ENCODE peak calls at places on chromosomes 12 and 14, in ten cellular contexts. One of them, this sample, is unnamed.

GRCh38 chr12:3416670-3417069 is 74.3 kb upstream of the PRMT8 start:
- DNase-seq in activated effector memory CD4-positive, alpha-beta T cell treated with Interleukin-2 at 50 U/mL for 16 hours: no peak
- DNase-seq in activated CD4-positive, alpha-beta T cell treated with anti-CD3 and anti-CD28 coated beads, Interleukin-2, amount 10 ng/mL, durations not matched to agents 7 days and 5 days: no peak
- DNase-seq in substantia nigra: no peak
- DNase-seq in Calu3: no peak
- DNase-seq in stimulated activated naive CD8-positive, alpha-beta T cell treated with anti-CD3 and anti-CD28 coated beads, Interleukin-15, amount 100 ng/mL, for 72 hours: no peak
- DNase-seq in heart left ventricle: no peak
- DNase-seq in GM20000: no peak
- DNase-seq in activated T-cell treated with anti-CD3 and anti-CD28 coated beads, Interleukin-2, amount 50 U/mL, for 48 hours: no peak
- DNase-seq in COLO829: no peak
- DNase-seq in this sample: no peak

GRCh38 chr12:130427381-130427887 is 89.7 kb downstream of the PIWIL1 start:
- DNase-seq in activated T-cell treated with anti-CD3 and anti-CD28 coated beads, Interleukin-2, amount 50 U/mL, for 48 hours: no peak
- DNase-seq in activated CD4-positive, alpha-beta T cell treated with anti-CD3 and anti-CD28 coated beads, Interleukin-2, amount 10 ng/mL, durations not matched to agents 7 days and 5 days: no peak
- DNase-seq in heart left ventricle: no peak
- DNase-seq in COLO829: no peak
- DNase-seq in Calu3: no peak
- DNase-seq in substantia nigra: no peak
- DNase-seq in GM20000: no peak
- DNase-seq in activated effector memory CD4-positive, alpha-beta T cell treated with Interleukin-2 at 50 U/mL for 16 hours: no peak
- DNase-seq in stimulated activated naive CD8-positive, alpha-beta T cell treated with anti-CD3 and anti-CD28 coated beads, Interleukin-15, amount 100 ng/mL, for 72 hours: peak
- DNase-seq in this sample: no peak

GRCh38 chr12:613996-614726 is 49.1 kb downstream of the NINJ2 start:
- DNase-seq in stimulated activated naive CD8-positive, alpha-beta T cell treated with anti-CD3 and anti-CD28 coated beads, Interleukin-15, amount 100 ng/mL, for 72 hours: peak
- DNase-seq in Calu3: peak
- DNase-seq in heart left ventricle: no peak
- DNase-seq in GM20000: peak
- DNase-seq in activated effector memory CD4-positive, alpha-beta T cell treated with Interleukin-2 at 50 U/mL for 16 hours: no peak
- DNase-seq in COLO829: no peak
- DNase-seq in activated T-cell treated with anti-CD3 and anti-CD28 coated beads, Interleukin-2, amount 50 U/mL, for 48 hours: peak
- DNase-seq in activated CD4-positive, alpha-beta T cell treated with anti-CD3 and anti-CD28 coated beads, Interleukin-2, amount 10 ng/mL, durations not matched to agents 7 days and 5 days: peak
- DNase-seq in substantia nigra: peak
- DNase-seq in this sample: peak

GRCh38 chr12:27343255-27344000 is 10.8 kb downstream of the BMAL2 start:
- DNase-seq in heart left ventricle: no peak
- DNase-seq in stimulated activated naive CD8-positive, alpha-beta T cell treated with anti-CD3 and anti-CD28 coated beads, Interleukin-15, amount 100 ng/mL, for 72 hours: no peak
- DNase-seq in activated T-cell treated with anti-CD3 and anti-CD28 coated beads, Interleukin-2, amount 50 U/mL, for 48 hours: no peak
- DNase-seq in substantia nigra: no peak
- DNase-seq in activated CD4-positive, alpha-beta T cell treated with anti-CD3 and anti-CD28 coated beads, Interleukin-2, amount 10 ng/mL, durations not matched to agents 7 days and 5 days: no peak
- DNase-seq in COLO829: no peak
- DNase-seq in Calu3: peak
- DNase-seq in activated effector memory CD4-positive, alpha-beta T cell treated with Interleukin-2 at 50 U/mL for 16 hours: no peak
- DNase-seq in GM20000: no peak
- DNase-seq in this sample: no peak

GRCh38 chr14:89214221-89214965 is 202.6 kb downstream of the FOXN3 start:
- DNase-seq in GM20000: no peak
- DNase-seq in substantia nigra: peak
- DNase-seq in Calu3: peak
- DNase-seq in activated CD4-positive, alpha-beta T cell treated with anti-CD3 and anti-CD28 coated beads, Interleukin-2, amount 10 ng/mL, durations not matched to agents 7 days and 5 days: no peak
- DNase-seq in stimulated activated naive CD8-positive, alpha-beta T cell treated with anti-CD3 and anti-CD28 coated beads, Interleukin-15, amount 100 ng/mL, for 72 hours: no peak
- DNase-seq in heart left ventricle: peak
- DNase-seq in activated effector memory CD4-positive, alpha-beta T cell treated with Interleukin-2 at 50 U/mL for 16 hours: no peak
- DNase-seq in COLO829: no peak
- DNase-seq in activated T-cell treated with anti-CD3 and anti-CD28 coated beads, Interleukin-2, amount 50 U/mL, for 48 hours: no peak
- DNase-seq in this sample: no peak

GRCh38 chr14:73753887-73754880 is 40.0 kb upstream of the PNMA1 start:
- DNase-seq in stimulated activated naive CD8-positive, alpha-beta T cell treated with anti-CD3 and anti-CD28 coated beads, Interleukin-15, amount 100 ng/mL, for 72 hours: peak
- DNase-seq in activated T-cell treated with anti-CD3 and anti-CD28 coated beads, Interleukin-2, amount 50 U/mL, for 48 hours: peak
- DNase-seq in GM20000: peak
- DNase-seq in activated effector memory CD4-positive, alpha-beta T cell treated with Interleukin-2 at 50 U/mL for 16 hours: no peak
- DNase-seq in substantia nigra: peak
- DNase-seq in activated CD4-positive, alpha-beta T cell treated with anti-CD3 and anti-CD28 coated beads, Interleukin-2, amount 10 ng/mL, durations not matched to agents 7 days and 5 days: peak
- DNase-seq in heart left ventricle: no peak
- DNase-seq in COLO829: no peak
- DNase-seq in Calu3: no peak
- DNase-seq in this sample: peak

GRCh38 chr14:92603309-92604257 is 90.0 kb downstream of the RIN3 start:
- DNase-seq in heart left ventricle: peak
- DNase-seq in GM20000: no peak
- DNase-seq in activated T-cell treated with anti-CD3 and anti-CD28 coated beads, Interleukin-2, amount 50 U/mL, for 48 hours: peak
- DNase-seq in activated effector memory CD4-positive, alpha-beta T cell treated with Interleukin-2 at 50 U/mL for 16 hours: peak
- DNase-seq in activated CD4-positive, alpha-beta T cell treated with anti-CD3 and anti-CD28 coated beads, Interleukin-2, amount 10 ng/mL, durations not matched to agents 7 days and 5 days: peak
- DNase-seq in stimulated activated naive CD8-positive, alpha-beta T cell treated with anti-CD3 and anti-CD28 coated beads, Interleukin-15, amount 100 ng/mL, for 72 hours: peak
- DNase-seq in Calu3: peak
- DNase-seq in substantia nigra: peak
- DNase-seq in COLO829: no peak
- DNase-seq in this sample: no peak

GRCh38 chr12:26701604-26702215 is 131.3 kb downstream of the ITPR2 start:
- DNase-seq in GM20000: no peak
- DNase-seq in heart left ventricle: no peak
- DNase-seq in substantia nigra: no peak
- DNase-seq in activated CD4-positive, alpha-beta T cell treated with anti-CD3 and anti-CD28 coated beads, Interleukin-2, amount 10 ng/mL, durations not matched to agents 7 days and 5 days: peak
- DNase-seq in activated T-cell treated with anti-CD3 and anti-CD28 coated beads, Interleukin-2, amount 50 U/mL, for 48 hours: no peak
- DNase-seq in COLO829: peak
- DNase-seq in Calu3: no peak
- DNase-seq in activated effector memory CD4-positive, alpha-beta T cell treated with Interleukin-2 at 50 U/mL for 16 hours: no peak
- DNase-seq in stimulated activated naive CD8-positive, alpha-beta T cell treated with anti-CD3 and anti-CD28 coated beads, Interleukin-15, amount 100 ng/mL, for 72 hours: no peak
- DNase-seq in this sample: peak

GRCh38 chr12:57834086-57834876 is 12.2 kb downstream of the CTDSP2 start:
- DNase-seq in heart left ventricle: no peak
- DNase-seq in COLO829: no peak
- DNase-seq in GM20000: no peak
- DNase-seq in Calu3: no peak
- DNase-seq in stimulated activated naive CD8-positive, alpha-beta T cell treated with anti-CD3 and anti-CD28 coated beads, Interleukin-15, amount 100 ng/mL, for 72 hours: no peak
- DNase-seq in substantia nigra: no peak
- DNase-seq in activated effector memory CD4-positive, alpha-beta T cell treated with Interleukin-2 at 50 U/mL for 16 hours: no peak
- DNase-seq in activated T-cell treated with anti-CD3 and anti-CD28 coated beads, Interleukin-2, amount 50 U/mL, for 48 hours: no peak
- DNase-seq in activated CD4-positive, alpha-beta T cell treated with anti-CD3 and anti-CD28 coated beads, Interleukin-2, amount 10 ng/mL, durations not matched to agents 7 days and 5 days: no peak
- DNase-seq in this sample: no peak

GRCh38 chr12:95198914-95199313 is 18.4 kb downstream of the FGD6 start:
- DNase-seq in heart left ventricle: no peak
- DNase-seq in activated effector memory CD4-positive, alpha-beta T cell treated with Interleukin-2 at 50 U/mL for 16 hours: no peak
- DNase-seq in substantia nigra: no peak
- DNase-seq in activated T-cell treated with anti-CD3 and anti-CD28 coated beads, Interleukin-2, amount 50 U/mL, for 48 hours: no peak
- DNase-seq in activated CD4-positive, alpha-beta T cell treated with anti-CD3 and anti-CD28 coated beads, Interleukin-2, amount 10 ng/mL, durations not matched to agents 7 days and 5 days: no peak
- DNase-seq in stimulated activated naive CD8-positive, alpha-beta T cell treated with anti-CD3 and anti-CD28 coated beads, Interleukin-15, amount 100 ng/mL, for 72 hours: no peak
- DNase-seq in GM20000: peak
- DNase-seq in Calu3: no peak
- DNase-seq in COLO829: no peak
- DNase-seq in this sample: peak

GRCh38 chr14:77039285-77040058 is 11.0 kb upstream of the IRF2BPL start:
- DNase-seq in Calu3: no peak
- DNase-seq in activated T-cell treated with anti-CD3 and anti-CD28 coated beads, Interleukin-2, amount 50 U/mL, for 48 hours: no peak
- DNase-seq in COLO829: no peak
- DNase-seq in heart left ventricle: no peak
- DNase-seq in GM20000: no peak
- DNase-seq in activated effector memory CD4-positive, alpha-beta T cell treated with Interleukin-2 at 50 U/mL for 16 hours: no peak
- DNase-seq in stimulated activated naive CD8-positive, alpha-beta T cell treated with anti-CD3 and anti-CD28 coated beads, Interleukin-15, amount 100 ng/mL, for 72 hours: no peak
- DNase-seq in activated CD4-positive, alpha-beta T cell treated with anti-CD3 and anti-CD28 coated beads, Interleukin-2, amount 10 ng/mL, durations not matched to agents 7 days and 5 days: no peak
- DNase-seq in substantia nigra: no peak
- DNase-seq in this sample: peak

GRCh38 chr12:107458163-107458562 is 227.4 kb upstream of the PWP1 start:
- DNase-seq in GM20000: no peak
- DNase-seq in activated effector memory CD4-positive, alpha-beta T cell treated with Interleukin-2 at 50 U/mL for 16 hours: no peak
- DNase-seq in stimulated activated naive CD8-positive, alpha-beta T cell treated with anti-CD3 and anti-CD28 coated beads, Interleukin-15, amount 100 ng/mL, for 72 hours: no peak
- DNase-seq in heart left ventricle: no peak
- DNase-seq in substantia nigra: peak
- DNase-seq in activated CD4-positive, alpha-beta T cell treated with anti-CD3 and anti-CD28 coated beads, Interleukin-2, amount 10 ng/mL, durations not matched to agents 7 days and 5 days: no peak
- DNase-seq in Calu3: no peak
- DNase-seq in activated T-cell treated with anti-CD3 and anti-CD28 coated beads, Interleukin-2, amount 50 U/mL, for 48 hours: no peak
- DNase-seq in COLO829: no peak
- DNase-seq in this sample: no peak

GRCh38 chr12:48924617-48925217 is 575 bp downstream of the FKBP11 start:
- DNase-seq in Calu3: peak
- DNase-seq in heart left ventricle: peak
- DNase-seq in COLO829: no peak
- DNase-seq in substantia nigra: no peak
- DNase-seq in GM20000: peak
- DNase-seq in activated CD4-positive, alpha-beta T cell treated with anti-CD3 and anti-CD28 coated beads, Interleukin-2, amount 10 ng/mL, durations not matched to agents 7 days and 5 days: peak
- DNase-seq in activated T-cell treated with anti-CD3 and anti-CD28 coated beads, Interleukin-2, amount 50 U/mL, for 48 hours: peak
- DNase-seq in stimulated activated naive CD8-positive, alpha-beta T cell treated with anti-CD3 and anti-CD28 coated beads, Interleukin-15, amount 100 ng/mL, for 72 hours: peak
- DNase-seq in activated effector memory CD4-positive, alpha-beta T cell treated with Interleukin-2 at 50 U/mL for 16 hours: peak
- DNase-seq in this sample: peak

GRCh38 chr12:45966486-45966885 is 23.9 kb downstream of the SCAF11 start:
- DNase-seq in activated T-cell treated with anti-CD3 and anti-CD28 coated beads, Interleukin-2, amount 50 U/mL, for 48 hours: no peak
- DNase-seq in stimulated activated naive CD8-positive, alpha-beta T cell treated with anti-CD3 and anti-CD28 coated beads, Interleukin-15, amount 100 ng/mL, for 72 hours: no peak
- DNase-seq in activated effector memory CD4-positive, alpha-beta T cell treated with Interleukin-2 at 50 U/mL for 16 hours: no peak
- DNase-seq in heart left ventricle: no peak
- DNase-seq in substantia nigra: no peak
- DNase-seq in Calu3: no peak
- DNase-seq in COLO829: peak
- DNase-seq in GM20000: no peak
- DNase-seq in activated CD4-positive, alpha-beta T cell treated with anti-CD3 and anti-CD28 coated beads, Interleukin-2, amount 10 ng/mL, durations not matched to agents 7 days and 5 days: no peak
- DNase-seq in this sample: no peak

GRCh38 chr14:76346391-76347160 is 29.4 kb upstream of the ESRRB start:
- DNase-seq in activated effector memory CD4-positive, alpha-beta T cell treated with Interleukin-2 at 50 U/mL for 16 hours: no peak
- DNase-seq in activated T-cell treated with anti-CD3 and anti-CD28 coated beads, Interleukin-2, amount 50 U/mL, for 48 hours: no peak
- DNase-seq in Calu3: no peak
- DNase-seq in activated CD4-positive, alpha-beta T cell treated with anti-CD3 and anti-CD28 coated beads, Interleukin-2, amount 10 ng/mL, durations not matched to agents 7 days and 5 days: no peak
- DNase-seq in stimulated activated naive CD8-positive, alpha-beta T cell treated with anti-CD3 and anti-CD28 coated beads, Interleukin-15, amount 100 ng/mL, for 72 hours: no peak
- DNase-seq in GM20000: no peak
- DNase-seq in COLO829: no peak
- DNase-seq in heart left ventricle: no peak
- DNase-seq in substantia nigra: no peak
- DNase-seq in this sample: peak

GRCh38 chr14:22500954-22501353 is 88.1 kb downstream of the DAD1 start:
- DNase-seq in GM20000: no peak
- DNase-seq in substantia nigra: no peak
- DNase-seq in activated effector memory CD4-positive, alpha-beta T cell treated with Interleukin-2 at 50 U/mL for 16 hours: no peak
- DNase-seq in activated CD4-positive, alpha-beta T cell treated with anti-CD3 and anti-CD28 coated beads, Interleukin-2, amount 10 ng/mL, durations not matched to agents 7 days and 5 days: peak
- DNase-seq in heart left ventricle: no peak
- DNase-seq in activated T-cell treated with anti-CD3 and anti-CD28 coated beads, Interleukin-2, amount 50 U/mL, for 48 hours: no peak
- DNase-seq in stimulated activated naive CD8-positive, alpha-beta T cell treated with anti-CD3 and anti-CD28 coated beads, Interleukin-15, amount 100 ng/mL, for 72 hours: no peak
- DNase-seq in Calu3: no peak
- DNase-seq in COLO829: no peak
- DNase-seq in this sample: no peak

GRCh38 chr12:80269953-80270552 is 170.7 kb downstream of the OTOGL start:
- DNase-seq in activated effector memory CD4-positive, alpha-beta T cell treated with Interleukin-2 at 50 U/mL for 16 hours: no peak
- DNase-seq in activated T-cell treated with anti-CD3 and anti-CD28 coated beads, Interleukin-2, amount 50 U/mL, for 48 hours: no peak
- DNase-seq in COLO829: no peak
- DNase-seq in Calu3: peak
- DNase-seq in activated CD4-positive, alpha-beta T cell treated with anti-CD3 and anti-CD28 coated beads, Interleukin-2, amount 10 ng/mL, durations not matched to agents 7 days and 5 days: peak
- DNase-seq in substantia nigra: no peak
- DNase-seq in GM20000: peak
- DNase-seq in stimulated activated naive CD8-positive, alpha-beta T cell treated with anti-CD3 and anti-CD28 coated beads, Interleukin-15, amount 100 ng/mL, for 72 hours: no peak
- DNase-seq in heart left ventricle: no peak
- DNase-seq in this sample: peak

GRCh38 chr12:25433581-25434325 is 119.3 kb downstream of the LMNTD1 start:
- DNase-seq in activated T-cell treated with anti-CD3 and anti-CD28 coated beads, Interleukin-2, amount 50 U/mL, for 48 hours: no peak
- DNase-seq in COLO829: no peak
- DNase-seq in substantia nigra: no peak
- DNase-seq in Calu3: no peak
- DNase-seq in activated CD4-positive, alpha-beta T cell treated with anti-CD3 and anti-CD28 coated beads, Interleukin-2, amount 10 ng/mL, durations not matched to agents 7 days and 5 days: no peak
- DNase-seq in heart left ventricle: no peak
- DNase-seq in GM20000: no peak
- DNase-seq in activated effector memory CD4-positive, alpha-beta T cell treated with Interleukin-2 at 50 U/mL for 16 hours: no peak
- DNase-seq in stimulated activated naive CD8-positive, alpha-beta T cell treated with anti-CD3 and anti-CD28 coated beads, Interleukin-15, amount 100 ng/mL, for 72 hours: no peak
- DNase-seq in this sample: no peak

GRCh38 chr12:129719426-129719825 is 184.4 kb downstream of the TMEM132D start:
- DNase-seq in activated T-cell treated with anti-CD3 and anti-CD28 coated beads, Interleukin-2, amount 50 U/mL, for 48 hours: no peak
- DNase-seq in GM20000: no peak
- DNase-seq in activated effector memory CD4-positive, alpha-beta T cell treated with Interleukin-2 at 50 U/mL for 16 hours: no peak
- DNase-seq in stimulated activated naive CD8-positive, alpha-beta T cell treated with anti-CD3 and anti-CD28 coated beads, Interleukin-15, amount 100 ng/mL, for 72 hours: no peak
- DNase-seq in activated CD4-positive, alpha-beta T cell treated with anti-CD3 and anti-CD28 coated beads, Interleukin-2, amount 10 ng/mL, durations not matched to agents 7 days and 5 days: no peak
- DNase-seq in COLO829: no peak
- DNase-seq in Calu3: no peak
- DNase-seq in heart left ventricle: no peak
- DNase-seq in substantia nigra: no peak
- DNase-seq in this sample: no peak

GRCh38 chr12:121718653-121719239 is 6.2 kb downstream of the TMEM120B start:
- DNase-seq in stimulated activated naive CD8-positive, alpha-beta T cell treated with anti-CD3 and anti-CD28 coated beads, Interleukin-15, amount 100 ng/mL, for 72 hours: no peak
- DNase-seq in activated CD4-positive, alpha-beta T cell treated with anti-CD3 and anti-CD28 coated beads, Interleukin-2, amount 10 ng/mL, durations not matched to agents 7 days and 5 days: peak
- DNase-seq in activated effector memory CD4-positive, alpha-beta T cell treated with Interleukin-2 at 50 U/mL for 16 hours: no peak
- DNase-seq in GM20000: no peak
- DNase-seq in activated T-cell treated with anti-CD3 and anti-CD28 coated beads, Interleukin-2, amount 50 U/mL, for 48 hours: peak
- DNase-seq in Calu3: no peak
- DNase-seq in COLO829: no peak
- DNase-seq in substantia nigra: no peak
- DNase-seq in heart left ventricle: no peak
- DNase-seq in this sample: peak

GRCh38 chr12:12265571-12266388 is 1.1 kb downstream of the LRP6 start:
- DNase-seq in activated T-cell treated with anti-CD3 and anti-CD28 coated beads, Interleukin-2, amount 50 U/mL, for 48 hours: peak
- DNase-seq in activated effector memory CD4-positive, alpha-beta T cell treated with Interleukin-2 at 50 U/mL for 16 hours: no peak
- DNase-seq in activated CD4-positive, alpha-beta T cell treated with anti-CD3 and anti-CD28 coated beads, Interleukin-2, amount 10 ng/mL, durations not matched to agents 7 days and 5 days: no peak
- DNase-seq in stimulated activated naive CD8-positive, alpha-beta T cell treated with anti-CD3 and anti-CD28 coated beads, Interleukin-15, amount 100 ng/mL, for 72 hours: no peak
- DNase-seq in GM20000: peak
- DNase-seq in COLO829: no peak
- DNase-seq in substantia nigra: peak
- DNase-seq in Calu3: no peak
- DNase-seq in heart left ventricle: no peak
- DNase-seq in this sample: peak

GRCh38 chr12:96434107-96434506 is 33.9 kb upstream of the CDK17 start:
- DNase-seq in COLO829: peak
- DNase-seq in Calu3: no peak
- DNase-seq in activated CD4-positive, alpha-beta T cell treated with anti-CD3 and anti-CD28 coated beads, Interleukin-2, amount 10 ng/mL, durations not matched to agents 7 days and 5 days: peak
- DNase-seq in GM20000: peak
- DNase-seq in activated T-cell treated with anti-CD3 and anti-CD28 coated beads, Interleukin-2, amount 50 U/mL, for 48 hours: peak
- DNase-seq in heart left ventricle: no peak
- DNase-seq in substantia nigra: no peak
- DNase-seq in activated effector memory CD4-positive, alpha-beta T cell treated with Interleukin-2 at 50 U/mL for 16 hours: peak
- DNase-seq in stimulated activated naive CD8-positive, alpha-beta T cell treated with anti-CD3 and anti-CD28 coated beads, Interleukin-15, amount 100 ng/mL, for 72 hours: peak
- DNase-seq in this sample: no peak

GRCh38 chr12:86914716-86915115 is 658.5 kb upstream of the MGAT4C start:
- DNase-seq in Calu3: peak
- DNase-seq in activated effector memory CD4-positive, alpha-beta T cell treated with Interleukin-2 at 50 U/mL for 16 hours: no peak
- DNase-seq in stimulated activated naive CD8-positive, alpha-beta T cell treated with anti-CD3 and anti-CD28 coated beads, Interleukin-15, amount 100 ng/mL, for 72 hours: no peak
- DNase-seq in heart left ventricle: no peak
- DNase-seq in substantia nigra: no peak
- DNase-seq in COLO829: peak
- DNase-seq in activated CD4-positive, alpha-beta T cell treated with anti-CD3 and anti-CD28 coated beads, Interleukin-2, amount 10 ng/mL, durations not matched to agents 7 days and 5 days: no peak
- DNase-seq in activated T-cell treated with anti-CD3 and anti-CD28 coated beads, Interleukin-2, amount 50 U/mL, for 48 hours: no peak
- DNase-seq in GM20000: peak
- DNase-seq in this sample: peak

GRCh38 chr12:74424778-74425177 is 112.9 kb upstream of the ATXN7L3B start:
- DNase-seq in GM20000: no peak
- DNase-seq in substantia nigra: no peak
- DNase-seq in activated T-cell treated with anti-CD3 and anti-CD28 coated beads, Interleukin-2, amount 50 U/mL, for 48 hours: no peak
- DNase-seq in activated CD4-positive, alpha-beta T cell treated with anti-CD3 and anti-CD28 coated beads, Interleukin-2, amount 10 ng/mL, durations not matched to agents 7 days and 5 days: no peak
- DNase-seq in activated effector memory CD4-positive, alpha-beta T cell treated with Interleukin-2 at 50 U/mL for 16 hours: no peak
- DNase-seq in stimulated activated naive CD8-positive, alpha-beta T cell treated with anti-CD3 and anti-CD28 coated beads, Interleukin-15, amount 100 ng/mL, for 72 hours: no peak
- DNase-seq in heart left ventricle: no peak
- DNase-seq in Calu3: no peak
- DNase-seq in COLO829: peak
- DNase-seq in this sample: no peak

GRCh38 chr12:101051901-101052550 is 158.0 kb downstream of the SLC5A8 start:
- DNase-seq in COLO829: peak
- DNase-seq in heart left ventricle: no peak
- DNase-seq in activated effector memory CD4-positive, alpha-beta T cell treated with Interleukin-2 at 50 U/mL for 16 hours: no peak
- DNase-seq in activated CD4-positive, alpha-beta T cell treated with anti-CD3 and anti-CD28 coated beads, Interleukin-2, amount 10 ng/mL, durations not matched to agents 7 days and 5 days: no peak
- DNase-seq in stimulated activated naive CD8-positive, alpha-beta T cell treated with anti-CD3 and anti-CD28 coated beads, Interleukin-15, amount 100 ng/mL, for 72 hours: no peak
- DNase-seq in activated T-cell treated with anti-CD3 and anti-CD28 coated beads, Interleukin-2, amount 50 U/mL, for 48 hours: no peak
- DNase-seq in GM20000: no peak
- DNase-seq in substantia nigra: no peak
- DNase-seq in Calu3: peak
- DNase-seq in this sample: no peak

GRCh38 chr14:56351861-56352260 is 227.7 kb upstream of the TMEM260 start:
- DNase-seq in GM20000: no peak
- DNase-seq in activated effector memory CD4-positive, alpha-beta T cell treated with Interleukin-2 at 50 U/mL for 16 hours: no peak
- DNase-seq in Calu3: no peak
- DNase-seq in COLO829: no peak
- DNase-seq in stimulated activated naive CD8-positive, alpha-beta T cell treated with anti-CD3 and anti-CD28 coated beads, Interleukin-15, amount 100 ng/mL, for 72 hours: no peak
- DNase-seq in substantia nigra: no peak
- DNase-seq in activated CD4-positive, alpha-beta T cell treated with anti-CD3 and anti-CD28 coated beads, Interleukin-2, amount 10 ng/mL, durations not matched to agents 7 days and 5 days: no peak
- DNase-seq in activated T-cell treated with anti-CD3 and anti-CD28 coated beads, Interleukin-2, amount 50 U/mL, for 48 hours: no peak
- DNase-seq in heart left ventricle: no peak
- DNase-seq in this sample: no peak

GRCh38 chr14:72686832-72687231 is 207.1 kb downstream of the DPF3 start:
- DNase-seq in heart left ventricle: no peak
- DNase-seq in activated CD4-positive, alpha-beta T cell treated with anti-CD3 and anti-CD28 coated beads, Interleukin-2, amount 10 ng/mL, durations not matched to agents 7 days and 5 days: no peak
- DNase-seq in COLO829: no peak
- DNase-seq in stimulated activated naive CD8-positive, alpha-beta T cell treated with anti-CD3 and anti-CD28 coated beads, Interleukin-15, amount 100 ng/mL, for 72 hours: no peak
- DNase-seq in activated T-cell treated with anti-CD3 and anti-CD28 coated beads, Interleukin-2, amount 50 U/mL, for 48 hours: no peak
- DNase-seq in substantia nigra: no peak
- DNase-seq in Calu3: no peak
- DNase-seq in activated effector memory CD4-positive, alpha-beta T cell treated with Interleukin-2 at 50 U/mL for 16 hours: no peak
- DNase-seq in GM20000: no peak
- DNase-seq in this sample: no peak

GRCh38 chr12:15861404-15861803 is 20.8 kb upstream of the STRAP start:
- DNase-seq in Calu3: no peak
- DNase-seq in heart left ventricle: no peak
- DNase-seq in activated effector memory CD4-positive, alpha-beta T cell treated with Interleukin-2 at 50 U/mL for 16 hours: no peak
- DNase-seq in stimulated activated naive CD8-positive, alpha-beta T cell treated with anti-CD3 and anti-CD28 coated beads, Interleukin-15, amount 100 ng/mL, for 72 hours: no peak
- DNase-seq in GM20000: no peak
- DNase-seq in COLO829: no peak
- DNase-seq in activated T-cell treated with anti-CD3 and anti-CD28 coated beads, Interleukin-2, amount 50 U/mL, for 48 hours: no peak
- DNase-seq in activated CD4-positive, alpha-beta T cell treated with anti-CD3 and anti-CD28 coated beads, Interleukin-2, amount 10 ng/mL, durations not matched to agents 7 days and 5 days: no peak
- DNase-seq in substantia nigra: no peak
- DNase-seq in this sample: no peak